ENCODE peak calls at places on chromosomes 7 and 10, in four cellular contexts. A is mammary epithelial cell, V is colonic mucosa, H is astrocyte. L is an unnamed sample.

GRCh38 chr7:1758417-1758858 is 88.4 kb downstream of the ELFN1 start:
- DNase-seq in H (no peak), V (no peak), A (peak; percentile 11), L (no peak)

GRCh38 chr10:133359972-133360610 is 2.3 kb upstream of the FUOM start:
- DNase-seq in V (peak; percentile 49), A (no peak), H (no peak), L (no peak)

GRCh38 chr10:15347205-15347604 is 23.9 kb downstream of the FAM171A1 start:
- DNase-seq in H (no peak), V (no peak), A (no peak), L (no peak)

GRCh38 chr10:104449402-104449801 is 95.8 kb downstream of the CFAP58 start:
- DNase-seq in V (no peak), A (no peak), H (peak; percentile 65), L (no peak)

GRCh38 chr7:378041-378420 is 88.1 kb downstream of the FOXL3 start:
- DNase-seq in V (peak; percentile 16), H (no peak), A (no peak), L (no peak)

GRCh38 chr7:43647314-43647691 is 64.4 kb downstream of the STK17A start:
- DNase-seq in H (peak; percentile 96), V (no peak), A (no peak), L (peak; percentile 98)

GRCh38 chr10:72792288-72792687 is 100.3 kb downstream of the MCU start:
- DNase-seq in A (no peak), V (no peak), H (no peak), L (peak; percentile 58)

GRCh38 chr10:84077728-84078127 is 61.6 kb upstream of the GHITM start:
- DNase-seq in V (no peak), A (no peak), H (no peak), L (no peak)

GRCh38 chr7:54252256-54253035 is 289.7 kb upstream of the VSTM2A start:
- DNase-seq in H (no peak), V (no peak), A (peak; percentile 32), L (no peak)

GRCh38 chr10:30438016-30438850 is 4.2 kb downstream of the MAP3K8 start:
- DNase-seq in V (no peak), A (no peak), H (peak; percentile 44), L (no peak)

GRCh38 chr10:79068203-79068561 is 584 bp upstream of the ZMIZ1 start:
- DNase-seq in V (peak; percentile 66), A (no peak), H (no peak), L (peak; percentile 32)

GRCh38 chr7:5177060-5177459 is 13.0 kb upstream of the WIPI2 start:
- DNase-seq in V (peak; percentile 27), A (peak; percentile 49), H (peak; percentile 78), L (peak; percentile 42)

GRCh38 chr10:101143354-101143648 is 12.2 kb downstream of the TLX1 start:
- DNase-seq in A (no peak), H (no peak), V (no peak), L (no peak)

GRCh38 chr10:115882021-115882420 is 391.0 kb downstream of the GFRA1 start:
- DNase-seq in V (no peak), H (no peak), A (no peak), L (no peak)

GRCh38 chr10:79260803-79261740 is 86.2 kb upstream of the PPIF start:
- DNase-seq in A (no peak), H (no peak), V (no peak), L (no peak)

GRCh38 chr7:129829677-129830631 is 122.8 kb downstream of the UBE2H start:
- DNase-seq in V (peak; percentile 60), A (peak; percentile 68), H (peak; percentile 72), L (peak; percentile 79)

GRCh38 chr7:42035205-42035604 is 201.8 kb downstream of the GLI3 start:
- DNase-seq in H (no peak), A (no peak), V (no peak), L (no peak)

GRCh38 chr7:68964060-68964459 is 634.2 kb upstream of the AUTS2 start:
- DNase-seq in V (no peak), H (peak; percentile 80), A (no peak), L (no peak)

GRCh38 chr7:129748710-129749109 is 137.2 kb downstream of the NRF1 start:
- DNase-seq in V (no peak), H (no peak), A (no peak), L (no peak)

GRCh38 chr7:137772748-137773147 is 74.0 kb downstream of the DGKI start:
- DNase-seq in H (peak; percentile 92), V (no peak), A (peak; percentile 81), L (peak; percentile 88)

GRCh38 chr7:137771273-137771672 is 75.5 kb downstream of the DGKI start:
- DNase-seq in A (no peak), V (no peak), H (no peak), L (no peak)

GRCh38 chr7:137772221-137772620 is 74.6 kb downstream of the DGKI start:
- DNase-seq in A (no peak), V (no peak), H (peak; percentile 45), L (no peak)

GRCh38 chr7:137774793-137775201 is 72.0 kb downstream of the DGKI start:
- DNase-seq in V (no peak), H (peak; percentile 59), A (peak; percentile 68), L (peak; percentile 19)

GRCh38 chr7:137771679-137772078 is 75.1 kb downstream of the DGKI start:
- DNase-seq in H (peak; percentile 97), V (no peak), A (peak; percentile 40), L (no peak)
- H3K9ac ChIP-seq in H (peak overlapping the region; percentile 86), V (no peak overlapping the region), A (no peak overlapping the region), L (no peak overlapping the region)

GRCh38 chr10:124704428-124704805 is 39.8 kb downstream of the FAM53B start:
- DNase-seq in H (no peak), A (no peak), V (no peak), L (no peak)

GRCh38 chr10:124706462-124706857 is 37.7 kb downstream of the FAM53B start:
- DNase-seq in V (no peak), A (no peak), H (no peak), L (no peak)

GRCh38 chr10:124705817-124706461 is 38.2 kb downstream of the FAM53B start:
- DNase-seq in V (no peak), A (no peak), H (no peak), L (no peak)

GRCh38 chr10:124703778-124704427 is 40.3 kb downstream of the FAM53B start:
- DNase-seq in V (peak; percentile 58), H (no peak), A (no peak), L (peak; percentile 33)

DNA sequence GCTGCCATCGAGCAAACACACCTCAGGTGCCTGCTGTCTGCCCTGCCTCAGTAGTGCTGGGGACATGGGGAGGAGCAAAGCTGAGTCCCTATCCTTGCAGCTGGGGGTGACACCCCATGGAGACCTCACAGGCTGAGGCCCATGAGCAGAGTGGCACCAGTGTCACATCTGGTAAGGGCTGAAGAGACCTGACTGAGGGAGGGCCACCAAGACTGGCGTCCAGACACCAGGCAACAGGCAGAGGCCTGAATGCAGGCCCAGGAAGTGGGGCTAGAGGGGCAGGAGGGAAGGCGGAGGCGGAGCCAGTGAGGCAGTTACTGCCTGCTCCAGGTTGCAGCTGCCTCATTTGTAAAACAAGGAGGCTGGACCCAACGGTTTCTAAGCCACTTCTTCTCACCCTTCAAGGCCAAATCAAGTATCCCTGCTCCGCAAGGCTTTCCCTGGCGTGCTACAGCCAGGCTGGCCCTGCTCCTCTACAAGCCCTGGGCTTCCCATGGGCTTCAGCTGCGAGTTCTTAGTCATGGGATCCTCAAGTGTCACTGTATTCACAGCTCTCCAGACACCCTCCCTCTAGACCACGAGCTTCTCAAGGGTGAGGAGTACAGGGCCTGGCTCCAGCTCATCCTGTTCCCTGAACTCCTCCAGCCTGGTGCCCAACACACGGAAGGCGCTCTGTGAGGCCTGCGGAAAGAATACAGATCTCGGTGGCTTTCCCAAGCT is 39.0 kb downstream of the FAM53B start:
- DNase-seq in A (no peak), H (no peak), V (no peak), L (no peak)
- H3K9ac ChIP-seq in A (no peak overlapping the region), H (no peak overlapping the region), V (no peak overlapping the region), L (no peak overlapping the region)

GRCh38 chr7:101104193-101104713 is 19.0 kb downstream of the TRIM56 start:
- DNase-seq in A (no peak), H (no peak), V (no peak), L (no peak)

GRCh38 chr7:101104799-101105198 is 19.5 kb downstream of the TRIM56 start:
- DNase-seq in V (no peak), H (no peak), A (no peak), L (peak; percentile 61)

GRCh38 chr7:101097561-101097960 is 12.3 kb downstream of the TRIM56 start:
- DNase-seq in V (no peak), A (no peak), H (no peak), L (no peak)

GRCh38 chr7:101099969-101100781 is 14.9 kb downstream of the TRIM56 start:
- DNase-seq in V (peak; percentile 81), H (peak; percentile 97), A (peak; percentile 98), L (peak; percentile 97)

DNA sequence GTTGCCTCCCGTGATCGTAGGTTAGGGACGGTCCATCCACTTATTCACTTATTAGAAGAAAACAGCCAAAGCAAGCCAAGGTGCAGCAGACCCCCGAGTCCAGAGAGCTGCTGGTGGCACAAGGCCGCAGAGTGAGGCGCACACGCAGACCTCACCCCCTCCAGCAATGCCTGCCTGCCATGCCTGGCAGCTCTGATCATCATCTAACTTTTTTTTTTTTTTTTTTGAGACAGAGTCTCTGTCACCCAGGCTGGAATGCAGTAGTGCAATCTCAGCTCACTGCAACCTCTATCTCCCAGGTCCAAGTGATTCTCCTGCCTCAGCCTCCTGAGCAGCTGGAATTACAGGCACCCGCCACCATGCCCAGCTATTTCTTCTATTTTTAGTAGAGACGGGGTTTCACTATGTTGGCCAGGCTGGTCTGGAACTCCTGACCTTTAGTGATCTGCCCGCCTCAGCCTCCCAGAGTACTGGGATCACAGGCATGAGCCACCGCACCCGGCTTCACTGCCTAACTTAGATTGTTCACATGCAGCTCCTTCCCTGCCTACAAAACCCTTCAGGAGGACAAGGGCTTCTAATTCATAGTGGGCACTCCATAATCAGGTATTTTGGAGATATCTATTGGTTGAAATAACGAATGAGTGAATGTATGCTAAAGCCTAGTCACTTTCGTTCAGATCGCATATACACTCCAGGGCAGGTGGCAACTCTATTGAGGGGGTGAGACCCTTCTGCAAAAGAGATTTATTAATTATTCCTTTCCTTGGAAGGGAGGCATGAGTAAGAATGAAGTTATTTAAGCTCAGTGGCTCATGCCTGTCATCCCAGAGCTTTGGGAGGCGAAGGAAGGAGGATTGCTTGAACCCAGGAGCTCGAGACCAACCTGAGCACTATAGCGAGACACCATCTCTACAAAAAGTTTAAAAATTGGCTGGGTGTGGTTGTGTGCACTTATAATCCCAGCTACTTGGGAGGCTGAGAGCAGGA is 15.9 kb downstream of the TRIM56 start:
- DNase-seq in A (no peak), H (no peak), V (no peak), L (no peak)
- H3K9ac ChIP-seq in A (no peak overlapping the region), H (peak overlapping the region; percentile 79), V (no peak overlapping the region), L (peak overlapping the region; percentile 61)

DNA sequence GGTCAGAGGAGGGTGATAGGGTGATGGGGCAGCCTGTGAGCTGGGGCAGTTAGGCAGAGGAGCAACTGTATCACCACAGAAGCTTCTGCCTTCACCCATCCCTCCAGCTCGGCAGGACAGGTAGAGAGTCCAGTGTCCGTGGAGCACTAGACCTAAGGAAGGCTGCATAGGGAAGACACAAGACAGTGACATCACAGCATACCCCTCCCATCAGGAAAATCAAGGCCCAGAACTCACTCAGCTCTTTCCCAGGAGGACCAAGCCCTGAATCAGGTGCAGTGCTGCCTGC is 229.5 kb upstream of the PRSS1 start:
- DNase-seq in H (no peak), V (no peak), A (no peak), L (no peak)
- H3K9ac ChIP-seq in H (no peak overlapping the region), V (peak overlapping the region; percentile 5), A (no peak overlapping the region), L (no peak overlapping the region)